ENCODE peak calls at places on chromosomes 5 and 9, in four cellular contexts. A is WTC11, Q is stomach, T is progenitor cell of endocrine pancreas. B is an unnamed sample.

GRCh38 chr5:157342822-157343402 is 77.0 kb downstream of the CYFIP2 start:
- DNase-seq in A (peak), Q (peak), T (no peak), B (peak)

GRCh38 chr5:173315495-173316352 is 12.5 kb downstream of the STC2 start:
- DNase-seq in A (no peak), Q (no peak), T (no peak), B (peak)

GRCh38 chr9:105438136-105438839 is 9.5 kb upstream of the FSD1L start:
- DNase-seq in A (no peak), Q (no peak), T (no peak), B (no peak)

GRCh38 chr5:61626639-61627282 is 294.7 kb downstream of the ZSWIM6 start:
- DNase-seq in A (no peak), Q (no peak), T (no peak), B (no peak)

GRCh38 chr5:137735531-137736284 is at the start of gene KLHL3:
- DNase-seq in A (peak), Q (peak), T (peak), B (no peak)

GRCh38 chr9:8863886-8864881 is 1064.6 kb upstream of the DMAC1 start:
- DNase-seq in A (no peak), Q (no peak), T (no peak), B (peak)

GRCh38 chr5:74974451-74975089 is 77.8 kb downstream of the GCNT4 start:
- DNase-seq in A (no peak), Q (no peak), T (no peak), B (no peak)

GRCh38 chr5:75055727-75056144 is 3.4 kb upstream of the GCNT4 start:
- DNase-seq in A (peak), Q (no peak), T (no peak), B (no peak)

GRCh38 chr5:75668348-75668895 is 48.8 kb downstream of the POC5 start:
- DNase-seq in A (no peak), Q (no peak), T (no peak), B (no peak)

DNA sequence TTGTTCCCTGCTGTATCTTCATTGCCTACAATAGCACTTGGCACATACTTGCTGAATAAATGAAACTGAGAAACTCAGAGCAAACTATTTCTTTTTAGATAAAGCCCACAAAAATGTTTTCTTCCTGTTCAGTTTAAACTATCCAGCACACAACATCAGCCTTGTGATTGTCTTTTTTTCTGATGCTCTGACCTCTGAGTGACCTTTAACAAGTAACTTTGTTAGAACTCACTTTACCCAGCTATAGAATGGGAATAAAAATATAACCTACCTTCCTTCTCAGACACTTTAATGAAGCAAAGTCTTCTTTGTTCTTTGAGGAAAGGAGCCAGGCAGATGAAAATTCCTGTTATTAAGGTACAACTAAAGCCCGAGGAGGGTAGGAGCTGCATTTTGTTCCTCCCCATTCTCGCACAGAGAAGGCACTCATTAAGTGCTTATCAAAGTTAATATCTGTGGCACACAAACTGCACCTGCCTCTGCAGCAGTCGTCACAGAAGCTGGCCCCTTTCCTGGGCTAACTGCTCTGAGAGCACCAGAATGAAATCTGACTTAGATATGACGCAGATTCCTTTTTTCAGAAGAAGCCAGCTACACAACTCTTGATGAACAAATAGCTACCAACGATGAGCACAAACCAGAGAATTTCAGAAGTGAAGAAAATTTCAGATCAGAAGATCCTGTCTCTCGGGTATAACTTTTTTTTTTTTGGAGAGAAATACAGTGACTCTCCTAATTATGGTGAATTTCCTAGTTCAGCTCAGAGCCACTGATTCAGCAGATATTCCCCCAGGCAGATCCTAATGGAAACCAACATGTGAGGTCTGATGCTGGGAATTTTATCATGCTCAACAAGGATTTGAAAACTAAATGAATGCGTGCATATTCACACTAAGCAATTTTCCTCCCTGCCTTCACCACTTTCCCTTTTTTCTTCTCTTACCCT is 31.0 kb upstream of the NR3C1 start:
- DNase-seq in A (no peak), Q (peak), T (no peak), B (no peak)
- TF ChIP-seq CTCF in A (no peak), Q (no peak), T (no peak), B (no peak)

DNA sequence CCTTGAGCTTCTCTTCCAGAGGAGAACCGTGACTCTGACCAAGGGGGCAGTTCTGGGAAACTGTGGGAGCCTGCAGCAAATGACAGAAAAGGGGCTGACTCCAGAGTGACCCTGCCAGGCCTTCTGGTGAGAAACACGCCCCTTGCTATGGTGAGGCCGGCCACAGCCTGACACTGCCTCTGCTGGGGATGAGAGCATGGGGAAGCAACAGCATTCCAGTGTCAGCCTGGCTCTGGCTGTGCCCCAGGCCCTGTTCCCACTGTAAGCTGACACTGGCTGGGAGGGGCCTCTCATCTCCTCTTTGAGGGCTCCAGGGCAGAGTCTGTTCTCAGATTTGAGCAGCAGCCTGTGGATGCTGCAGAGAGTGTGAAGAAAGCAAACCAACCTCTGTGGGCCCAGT is 180.0 kb upstream of the IL12B start:
- DNase-seq in A (peak), Q (no peak), T (peak), B (peak)
- TF ChIP-seq CTCF in A (no peak), Q (no peak), T (no peak), B (no peak)

GRCh38 chr5:140205952-140206351 is 31.0 kb downstream of the CYSTM1 start:
- DNase-seq in A (peak), Q (no peak), T (no peak), B (no peak)
- TF ChIP-seq CTCF in A (peak), Q (no peak), T (no peak), B (no peak)

DNA sequence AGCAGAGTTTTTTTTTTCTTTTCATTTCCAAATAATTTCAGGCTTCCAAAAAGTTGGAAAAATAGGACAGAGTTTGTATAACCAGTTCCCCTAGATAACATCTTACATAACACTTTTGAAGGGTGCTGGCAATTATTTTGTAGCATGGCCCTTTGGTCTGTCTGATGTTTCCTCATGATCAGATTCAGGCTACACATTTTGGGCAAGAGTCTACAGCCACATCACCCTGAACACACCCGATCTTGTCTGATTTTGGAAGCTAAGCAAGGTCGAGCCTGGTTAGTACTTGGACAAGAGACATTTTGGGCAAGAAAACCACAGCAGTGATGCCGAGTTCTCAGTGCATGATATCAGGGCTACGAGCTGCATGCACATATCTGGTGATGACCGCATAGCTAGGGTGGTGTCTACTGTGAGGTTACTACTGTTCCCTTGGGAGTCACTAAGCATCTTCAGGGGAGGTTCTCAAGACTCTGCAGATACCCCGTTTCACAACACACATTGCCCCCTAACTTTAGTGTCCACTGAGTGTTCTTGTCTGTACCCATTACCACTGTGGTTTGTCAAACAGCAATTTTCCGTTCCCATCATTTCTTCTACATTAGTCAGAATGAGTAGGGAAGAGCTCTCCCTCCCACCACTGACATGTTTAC is 86.2 kb downstream of the TTC39B start:
- DNase-seq in A (no peak), Q (no peak), T (no peak), B (no peak)
- TF ChIP-seq CTCF in A (no peak), Q (no peak), T (no peak), B (no peak)

GRCh38 chr9:127808347-127809001 is 5.8 kb downstream of the FPGS start:
- DNase-seq in A (no peak), Q (no peak), T (no peak), B (no peak)

GRCh38 chr9:127803507-127804352 is 1.0 kb downstream of the FPGS start:
- DNase-seq in A (no peak), Q (peak), T (no peak), B (peak)

GRCh38 chr9:127802576-127803443 is at the start of gene FPGS:
- DNase-seq in A (peak), Q (peak), T (peak), B (peak)

GRCh38 chr9:127806871-127807270 is 4.2 kb downstream of the FPGS start:
- DNase-seq in A (no peak), Q (no peak), T (no peak), B (no peak)

DNA sequence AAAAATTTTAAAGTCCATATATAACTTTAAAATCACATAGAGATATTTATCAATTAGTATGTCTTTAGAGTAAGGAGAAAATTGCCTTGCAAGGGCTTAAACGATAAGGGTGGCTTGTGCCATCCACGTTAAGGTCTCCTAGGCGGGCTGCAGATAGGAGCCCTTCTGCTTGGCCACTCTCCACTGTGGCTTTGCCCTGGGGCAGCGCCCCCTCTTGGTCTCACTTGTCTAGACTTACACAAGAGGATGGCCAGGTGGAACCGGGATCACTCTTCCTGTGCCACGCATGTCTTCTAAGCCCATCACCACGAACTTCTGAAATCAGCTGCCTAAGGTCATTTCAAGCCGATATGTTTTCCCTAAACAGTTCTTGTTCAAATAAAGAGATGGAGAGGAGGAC is 2.9 kb downstream of the FPGS start:
- DNase-seq in A (peak), Q (no peak), T (no peak), B (peak)
- TF ChIP-seq CTCF in A (no peak), Q (no peak), T (peak), B (no peak)

DNA sequence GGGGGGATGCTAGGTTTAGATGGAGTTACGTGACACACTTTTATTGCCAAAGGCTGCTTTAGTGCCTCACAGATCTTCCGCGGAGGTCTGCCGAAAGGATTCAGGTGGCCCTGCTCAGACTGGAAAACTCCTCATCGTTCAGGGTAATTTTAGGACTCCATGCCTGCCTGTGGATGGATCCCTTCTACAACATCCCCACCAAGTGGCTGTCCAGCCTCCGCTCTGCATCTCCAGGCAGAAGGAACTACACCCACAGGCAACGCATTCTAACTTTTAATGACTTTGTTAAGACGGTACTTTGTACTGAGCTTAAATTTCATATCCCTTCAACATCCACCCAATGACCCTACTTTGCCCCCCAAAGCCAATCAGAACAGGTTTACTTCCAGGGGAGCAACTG is 29.4 kb downstream of the ATPSCKMT start:
- DNase-seq in A (peak), Q (no peak), T (no peak), B (no peak)
- TF ChIP-seq CTCF in A (no peak), Q (no peak), T (no peak), B (no peak)

GRCh38 chr5:64680289-64680688 is 10.0 kb upstream of the SHISAL2B start:
- DNase-seq in A (peak), Q (no peak), T (no peak), B (peak)

GRCh38 chr5:64678400-64678799 is 11.9 kb upstream of the SHISAL2B start:
- DNase-seq in A (no peak), Q (no peak), T (no peak), B (no peak)

GRCh38 chr5:64682608-64683007 is 7.7 kb upstream of the SHISAL2B start:
- DNase-seq in A (peak), Q (no peak), T (no peak), B (no peak)
- TF ChIP-seq CTCF in A (no peak), Q (no peak), T (no peak), B (no peak)

GRCh38 chr9:101738566-101739183 is at the start of gene GRIN3A:
- DNase-seq in A (peak), Q (no peak), T (no peak), B (no peak)
- TF ChIP-seq CTCF in A (no peak), Q (no peak), T (no peak), B (no peak)

GRCh38 chr5:77628840-77629552 is 9.5 kb downstream of the OTP start:
- DNase-seq in A (no peak), Q (no peak), T (no peak), B (no peak)
- TF ChIP-seq CTCF in A (no peak), Q (no peak), T (peak), B (no peak)